ENCODE peak calls at places on chromosomes 2 and 18, in five cellular contexts. One of them, this sample, is unnamed.
A peak's percentile ranks its signal among the peaks of the same experiment; 100 is the strongest.

GRCh38 chr2:236865052-236865451 is 220.6 kb upstream of the COPS8 start:
- DNase-seq in esophagus squamous epithelium: no peak
- DNase-seq in upper lobe of left lung: no peak
- DNase-seq in body of pancreas: no peak
- DNase-seq in Peyer's patch: no peak
- DNase-seq in this sample: no peak

GRCh38 chr18:9631814-9632496 is 17.6 kb upstream of the PPP4R1 start:
- DNase-seq in upper lobe of left lung: no peak
- DNase-seq in body of pancreas: no peak
- DNase-seq in Peyer's patch: no peak
- DNase-seq in esophagus squamous epithelium: no peak
- DNase-seq in this sample: peak; percentile 63

GRCh38 chr18:44579028-44579692 is 101.5 kb upstream of the SETBP1 start:
- DNase-seq in upper lobe of left lung: no peak
- DNase-seq in Peyer's patch: no peak
- DNase-seq in body of pancreas: peak; percentile 11
- DNase-seq in esophagus squamous epithelium: no peak
- DNase-seq in this sample: no peak

GRCh38 chr2:233202531-233202944 is 48.9 kb upstream of the ATG16L1 start:
- DNase-seq in body of pancreas: no peak
- DNase-seq in Peyer's patch: no peak
- DNase-seq in esophagus squamous epithelium: no peak
- DNase-seq in upper lobe of left lung: no peak
- DNase-seq in this sample: no peak

GRCh38 chr2:241358470-241358869 is 2.4 kb downstream of the FARP2 start:
- DNase-seq in Peyer's patch: no peak
- DNase-seq in upper lobe of left lung: no peak
- DNase-seq in esophagus squamous epithelium: no peak
- DNase-seq in body of pancreas: no peak
- DNase-seq in this sample: no peak

GRCh38 chr2:71798266-71799012 is 345.1 kb downstream of the DYSF start:
- DNase-seq in Peyer's patch: no peak
- DNase-seq in upper lobe of left lung: no peak
- DNase-seq in esophagus squamous epithelium: no peak
- DNase-seq in body of pancreas: peak; percentile 48
- DNase-seq in this sample: no peak

GRCh38 chr2:239500915-239501630 is 100.3 kb upstream of the HDAC4 start:
- DNase-seq in body of pancreas: no peak
- DNase-seq in upper lobe of left lung: peak; percentile 68
- DNase-seq in Peyer's patch: no peak
- DNase-seq in esophagus squamous epithelium: no peak
- DNase-seq in this sample: no peak

GRCh38 chr2:204046145-204046544 is 109.6 kb downstream of the ICOS start:
- DNase-seq in upper lobe of left lung: no peak
- DNase-seq in body of pancreas: no peak
- DNase-seq in Peyer's patch: no peak
- DNase-seq in esophagus squamous epithelium: no peak
- DNase-seq in this sample: no peak

GRCh38 chr18:48928787-48929186 is 22.0 kb downstream of the SMAD7 start:
- DNase-seq in upper lobe of left lung: peak; percentile 94
- DNase-seq in Peyer's patch: peak; percentile 73
- DNase-seq in body of pancreas: peak; percentile 70
- DNase-seq in esophagus squamous epithelium: peak; percentile 40
- DNase-seq in this sample: no peak

GRCh38 chr2:40225670-40226069 is 226.2 kb downstream of the SLC8A1 start:
- DNase-seq in body of pancreas: no peak
- DNase-seq in Peyer's patch: no peak
- DNase-seq in esophagus squamous epithelium: no peak
- DNase-seq in upper lobe of left lung: no peak
- DNase-seq in this sample: no peak

GRCh38 chr2:100733344-100734187 is 86.4 kb upstream of the NPAS2 start:
- DNase-seq in body of pancreas: peak; percentile 21
- DNase-seq in upper lobe of left lung: peak; percentile 37
- DNase-seq in Peyer's patch: no peak
- DNase-seq in esophagus squamous epithelium: no peak
- DNase-seq in this sample: no peak
- TF ChIP-seq CTCF in body of pancreas: no peak
- TF ChIP-seq CTCF in upper lobe of left lung: no peak
- TF ChIP-seq CTCF in Peyer's patch: no peak
- TF ChIP-seq CTCF in esophagus squamous epithelium: no peak
- TF ChIP-seq CTCF in this sample: no peak

DNA sequence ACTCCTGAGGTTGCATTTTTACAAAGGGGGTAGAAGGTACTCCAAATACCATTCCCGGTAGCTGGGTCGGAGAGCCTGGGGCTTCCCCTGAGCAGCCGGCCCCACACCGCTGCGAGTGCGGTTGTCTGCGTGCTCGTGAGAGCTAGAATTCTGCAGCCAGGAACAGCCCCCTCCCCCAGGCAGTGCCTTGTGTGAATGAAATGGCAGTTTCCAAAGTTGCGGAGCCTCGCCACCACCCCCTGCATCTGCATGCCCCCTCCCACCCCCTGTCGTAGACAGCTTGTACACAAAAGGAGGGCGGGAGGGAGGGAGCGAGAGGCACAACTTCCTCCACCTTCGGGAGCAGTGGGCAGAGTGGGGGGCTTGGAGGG is 1.1 kb downstream of the MYCN start:
- DNase-seq in upper lobe of left lung: peak; percentile 6
- DNase-seq in Peyer's patch: no peak
- DNase-seq in body of pancreas: no peak
- DNase-seq in esophagus squamous epithelium: no peak
- DNase-seq in this sample: no peak
- H3K4me3 ChIP-seq in upper lobe of left lung: peak overlapping the region; percentile 28
- H3K4me3 ChIP-seq in Peyer's patch: peak overlapping the region; percentile 22
- H3K4me3 ChIP-seq in body of pancreas: no peak overlapping the region
- H3K4me3 ChIP-seq in esophagus squamous epithelium: peak overlapping the region; percentile 68
- H3K4me3 ChIP-seq in this sample: no peak overlapping the region

GRCh38 chr2:8003462-8004075 is 678.3 kb upstream of the ID2 start:
- DNase-seq in body of pancreas: peak; percentile 12
- DNase-seq in Peyer's patch: no peak
- DNase-seq in esophagus squamous epithelium: no peak
- DNase-seq in upper lobe of left lung: no peak
- DNase-seq in this sample: peak; percentile 83

GRCh38 chr2:8002765-8003393 is 679.0 kb upstream of the ID2 start:
- DNase-seq in esophagus squamous epithelium: no peak
- DNase-seq in upper lobe of left lung: no peak
- DNase-seq in Peyer's patch: no peak
- DNase-seq in body of pancreas: no peak
- DNase-seq in this sample: no peak

GRCh38 chr2:7997279-7997678 is 684.6 kb upstream of the ID2 start:
- DNase-seq in esophagus squamous epithelium: no peak
- DNase-seq in upper lobe of left lung: no peak
- DNase-seq in Peyer's patch: no peak
- DNase-seq in body of pancreas: no peak
- DNase-seq in this sample: no peak

GRCh38 chr2:8000861-8001260 is 681.0 kb upstream of the ID2 start:
- DNase-seq in Peyer's patch: no peak
- DNase-seq in body of pancreas: no peak
- DNase-seq in esophagus squamous epithelium: no peak
- DNase-seq in upper lobe of left lung: no peak
- DNase-seq in this sample: no peak

DNA sequence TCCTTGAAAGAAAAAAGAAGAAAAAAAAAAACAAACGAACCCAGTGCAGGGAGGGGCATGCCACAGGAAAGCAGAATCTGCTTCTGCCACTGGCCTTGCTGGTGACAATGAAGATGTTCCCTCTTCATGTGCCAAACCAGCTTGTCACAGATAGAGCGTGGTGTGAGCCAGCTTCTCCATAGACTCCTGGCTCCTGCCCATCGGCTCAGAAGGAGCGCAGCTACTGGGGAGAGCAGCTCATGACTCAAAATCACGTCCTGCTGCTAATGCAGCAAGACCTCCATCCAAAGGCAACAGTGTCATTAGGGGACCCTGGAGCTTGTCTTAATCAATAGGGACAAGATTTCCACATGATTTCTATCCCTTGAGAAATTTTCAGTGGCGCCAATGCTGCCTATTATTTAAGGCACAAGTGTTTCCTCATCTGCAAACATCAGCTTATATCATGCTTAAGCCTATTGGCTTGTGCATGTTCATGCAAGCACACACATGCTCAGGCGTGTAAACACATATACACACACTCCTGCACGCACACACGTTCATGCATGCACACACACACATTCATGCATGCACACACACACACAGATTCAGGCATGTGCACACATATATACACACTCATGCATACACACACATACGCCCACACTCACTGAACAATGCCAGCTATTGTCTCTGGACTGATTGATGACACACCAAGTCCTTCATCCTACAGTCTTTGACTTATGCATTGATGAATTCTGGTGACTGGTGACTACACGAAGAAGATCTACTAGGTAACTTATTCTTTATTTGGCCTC is 682.0 kb upstream of the ID2 start:
- DNase-seq in Peyer's patch: no peak
- DNase-seq in body of pancreas: no peak
- DNase-seq in upper lobe of left lung: no peak
- DNase-seq in esophagus squamous epithelium: no peak
- DNase-seq in this sample: no peak
- H3K36me3 ChIP-seq in Peyer's patch: no peaks in the 10 kb centered on the region
- H3K36me3 ChIP-seq in body of pancreas: no peaks in the 10 kb centered on the region
- H3K36me3 ChIP-seq in upper lobe of left lung: no peaks in the 10 kb centered on the region
- H3K36me3 ChIP-seq in esophagus squamous epithelium: no peaks in the 10 kb centered on the region
- H3K36me3 ChIP-seq in this sample: no peaks in the 10 kb centered on the region

GRCh38 chr2:230018153-230018552 is 50.6 kb downstream of the SLC16A14 start:
- DNase-seq in body of pancreas: no peak
- DNase-seq in esophagus squamous epithelium: no peak
- DNase-seq in upper lobe of left lung: no peak
- DNase-seq in Peyer's patch: no peak
- DNase-seq in this sample: no peak
- TF ChIP-seq CTCF in body of pancreas: no peak
- TF ChIP-seq CTCF in esophagus squamous epithelium: no peak
- TF ChIP-seq CTCF in upper lobe of left lung: no peak
- TF ChIP-seq CTCF in Peyer's patch: no peak
- TF ChIP-seq CTCF in this sample: no peak